ENCODE peak calls at places on chromosomes 16 and 17, in five cellular contexts. R is HCT116; J is CD8-positive, alpha-beta T cell; W is gastroesophageal sphincter; Y is activated T-helper 17 cell treated with anti-CD3 and anti-CD28 coated beads, Interleukin-2, amount 50 U/mL, for 72 hours. Z is an unnamed sample.

GRCh38 chr17:1583569-1583968 is 21.0 kb upstream of the PITPNA start:
- ATAC-seq in W (no peak), R (no peak), J (no peak), Y (no peak), Z (no peak)

GRCh38 chr16:88338111-88338510 is 44.6 kb upstream of the ZNF469 start:
- ATAC-seq in J (no peak), Y (no peak), W (no peak), R (peak; percentile 31), Z (no peak)

GRCh38 chr16:391885-392335 is 5.1 kb upstream of the NME4 start:
- ATAC-seq in W (peak; percentile 54), J (peak; percentile 95), Y (peak; percentile 97), R (peak; percentile 84), Z (peak; percentile 79)

GRCh38 chr17:80160536-80160935 is 9.3 kb upstream of the CARD14 start:
- ATAC-seq in J (no peak), Y (no peak), W (no peak), R (no peak), Z (no peak)

GRCh38 chr16:14354561-14355351 is 275.3 kb downstream of the PARN start:
- ATAC-seq in Y (peak; percentile 96), R (peak; percentile 37), W (peak; percentile 50), J (peak; percentile 20), Z (peak; percentile 33)

GRCh38 chr16:75614247-75614897 is 8.7 kb downstream of the ADAT1 start:
- ATAC-seq in W (no peak), J (no peak), R (no peak), Y (no peak), Z (no peak)

GRCh38 chr17:17419166-17419565 is 57.6 kb upstream of the MED9 start:
- ATAC-seq in Y (no peak), W (no peak), R (no peak), J (no peak), Z (no peak)

GRCh38 chr16:53664724-53665345 is 38.8 kb downstream of the RPGRIP1L start:
- ATAC-seq in W (no peak), R (no peak), J (no peak), Y (peak; percentile 99), Z (no peak)

GRCh38 chr17:74037320-74037719 is 166.2 kb upstream of the RPL38 start:
- ATAC-seq in J (no peak), R (peak; percentile 39), Y (no peak), W (no peak), Z (peak; percentile 50)

GRCh38 chr17:80113033-80113484 is 11.7 kb downstream of the GAA start:
- ATAC-seq in W (no peak), R (no peak), J (no peak), Y (no peak), Z (no peak)

GRCh38 chr17:5912927-5913565 is 157.1 kb upstream of the WSCD1 start:
- ATAC-seq in J (no peak), W (no peak), R (no peak), Y (no peak), Z (no peak)

GRCh38 chr17:79065105-79065670 is 9.4 kb upstream of the ENGASE start:
- ATAC-seq in Y (peak; percentile 72), J (peak; percentile 73), R (peak; percentile 78), W (peak; percentile 46), Z (no peak)

GRCh38 chr16:74111583-74111982 is 185.0 kb upstream of the PSMD7 start:
- ATAC-seq in R (no peak), W (no peak), J (no peak), Y (peak; percentile 42), Z (no peak)

GRCh38 chr16:10622036-10622921 is 41.9 kb upstream of the EMP2 start:
- ATAC-seq in Y (no peak), W (no peak), J (no peak), R (peak; percentile 30), Z (no peak)

GRCh38 chr17:55825213-55825612 is 74.4 kb downstream of the PCTP start:
- ATAC-seq in W (no peak), R (peak; percentile 81), J (no peak), Y (no peak), Z (no peak)

GRCh38 chr16:11675561-11676511 is 7.6 kb downstream of the SNN start:
- ATAC-seq in W (no peak), Y (peak; percentile 81), R (peak; percentile 88), J (peak; percentile 19), Z (peak; percentile 54)

GRCh38 chr17:58414596-58414997 is 2.7 kb downstream of the RNF43 start:
- ATAC-seq in Y (no peak), R (no peak), W (no peak), J (no peak), Z (peak; percentile 40)

GRCh38 chr17:77286641-77287431 is 146.1 kb downstream of the SEC14L1 start:
- ATAC-seq in R (peak; percentile 30), J (no peak), Y (no peak), W (no peak), Z (peak; percentile 69)

GRCh38 chr16:31246296-31246695 is 13.5 kb upstream of the ITGAM start:
- ATAC-seq in W (no peak), Y (no peak), R (no peak), J (no peak), Z (no peak)

GRCh38 chr16:50724237-50724747 is 17.6 kb upstream of the CYLD start:
- ATAC-seq in R (peak; percentile 50), W (no peak), J (peak; percentile 37), Y (peak; percentile 90), Z (peak; percentile 40)

Z was measured in esophagus mucosa.